ENCODE peak calls at places on chromosomes 4 and X, in seven cellular contexts. One of them, this sample, is unnamed.

GRCh38 chr4:22524895-22525294 is 9.0 kb upstream of the ADGRA3 start:
- DNase-seq in transverse colon: no peak
- DNase-seq in stomach: no peak
- DNase-seq in K562: no peak
- DNase-seq in ovary: no peak
- DNase-seq in tibial nerve: no peak
- DNase-seq in HepG2: no peak
- DNase-seq in this sample: no peak

GRCh38 chr4:42729505-42730237 is 72.8 kb upstream of the ATP8A1 start:
- DNase-seq in transverse colon: no peak
- DNase-seq in stomach: no peak
- DNase-seq in K562: no peak
- DNase-seq in ovary: no peak
- DNase-seq in tibial nerve: no peak
- DNase-seq in HepG2: no peak
- DNase-seq in this sample: no peak

GRCh38 chr4:123248260-123248659 is 148.3 kb upstream of the SPRY1 start:
- DNase-seq in transverse colon: no peak
- DNase-seq in stomach: no peak
- DNase-seq in K562: no peak
- DNase-seq in ovary: no peak
- DNase-seq in tibial nerve: no peak
- DNase-seq in HepG2: no peak
- DNase-seq in this sample: no peak

GRCh38 chr4:134628074-134628473 is 426.5 kb upstream of the PABPC4L start:
- DNase-seq in transverse colon: no peak
- DNase-seq in stomach: no peak
- DNase-seq in K562: no peak
- DNase-seq in ovary: no peak
- DNase-seq in tibial nerve: no peak
- DNase-seq in HepG2: no peak
- DNase-seq in this sample: no peak

GRCh38 chr4:184587746-184588145 is 61.5 kb downstream of the CASP3 start:
- DNase-seq in transverse colon: no peak
- DNase-seq in stomach: no peak
- DNase-seq in K562: no peak
- DNase-seq in ovary: no peak
- DNase-seq in tibial nerve: no peak
- DNase-seq in HepG2: no peak
- DNase-seq in this sample: no peak

GRCh38 chr4:1222036-1222789 is 26.7 kb downstream of the CTBP1 start:
- DNase-seq in transverse colon: no peak
- DNase-seq in stomach: no peak
- DNase-seq in K562: no peak
- DNase-seq in ovary: no peak
- DNase-seq in tibial nerve: no peak
- DNase-seq in HepG2: no peak
- DNase-seq in this sample: peak

GRCh38 chr4:184684491-184685189 is 35.1 kb downstream of the PRIMPOL start:
- DNase-seq in transverse colon: no peak
- DNase-seq in stomach: peak
- DNase-seq in K562: peak
- DNase-seq in ovary: no peak
- DNase-seq in tibial nerve: peak
- DNase-seq in HepG2: no peak
- DNase-seq in this sample: peak

GRCh38 chrX:153875391-153876111 is 10.4 kb downstream of the L1CAM start:
- DNase-seq in transverse colon: peak
- DNase-seq in stomach: peak
- DNase-seq in K562: peak
- DNase-seq in ovary: peak
- DNase-seq in tibial nerve: peak
- DNase-seq in HepG2: no peak
- DNase-seq in this sample: peak

GRCh38 chr4:1862055-1862911 is 6.3 kb upstream of the LETM1 start:
- DNase-seq in transverse colon: no peak
- DNase-seq in stomach: no peak
- DNase-seq in K562: peak
- DNase-seq in ovary: no peak
- DNase-seq in tibial nerve: no peak
- DNase-seq in HepG2: no peak
- DNase-seq in this sample: peak

GRCh38 chr4:139825523-139826014 is 159.9 kb downstream of the MGST2 start:
- DNase-seq in transverse colon: no peak
- DNase-seq in stomach: no peak
- DNase-seq in K562: no peak
- DNase-seq in ovary: no peak
- DNase-seq in tibial nerve: no peak
- DNase-seq in HepG2: no peak
- DNase-seq in this sample: no peak

GRCh38 chrX:18758166-18758932 is 50.9 kb downstream of the PPEF1 start:
- DNase-seq in transverse colon: no peak
- DNase-seq in stomach: no peak
- DNase-seq in K562: no peak
- DNase-seq in ovary: no peak
- DNase-seq in tibial nerve: no peak
- DNase-seq in HepG2: no peak
- DNase-seq in this sample: no peak

GRCh38 chrX:40444133-40444532 is 136.6 kb upstream of the ATP6AP2 start:
- DNase-seq in transverse colon: no peak
- DNase-seq in stomach: no peak
- DNase-seq in K562: no peak
- DNase-seq in ovary: no peak
- DNase-seq in tibial nerve: no peak
- DNase-seq in HepG2: no peak
- DNase-seq in this sample: no peak

GRCh38 chrX:7486502-7486901 is 338.5 kb upstream of the PUDP start:
- DNase-seq in transverse colon: no peak
- DNase-seq in stomach: no peak
- DNase-seq in K562: no peak
- DNase-seq in ovary: no peak
- DNase-seq in tibial nerve: no peak
- DNase-seq in HepG2: no peak
- DNase-seq in this sample: no peak

GRCh38 chr4:156764145-156764544 is 207.5 kb downstream of the PDGFC start:
- DNase-seq in transverse colon: no peak
- DNase-seq in stomach: no peak
- DNase-seq in K562: no peak
- DNase-seq in ovary: no peak
- DNase-seq in tibial nerve: no peak
- DNase-seq in HepG2: no peak
- DNase-seq in this sample: no peak

GRCh38 chr4:1298461-1298860 is 8.8 kb downstream of the MAEA start:
- DNase-seq in transverse colon: no peak
- DNase-seq in stomach: no peak
- DNase-seq in K562: no peak
- DNase-seq in ovary: no peak
- DNase-seq in tibial nerve: no peak
- DNase-seq in HepG2: no peak
- DNase-seq in this sample: peak

GRCh38 chr4:88012652-88013051 is 5.2 kb downstream of the PKD2 start:
- DNase-seq in transverse colon: no peak
- DNase-seq in stomach: no peak
- DNase-seq in K562: no peak
- DNase-seq in ovary: no peak
- DNase-seq in tibial nerve: no peak
- DNase-seq in HepG2: no peak
- DNase-seq in this sample: no peak

GRCh38 chr4:48944659-48945290 is 38.2 kb upstream of the OCIAD2 start:
- DNase-seq in transverse colon: peak
- DNase-seq in stomach: peak
- DNase-seq in K562: peak
- DNase-seq in ovary: no peak
- DNase-seq in tibial nerve: no peak
- DNase-seq in HepG2: peak
- DNase-seq in this sample: no peak

GRCh38 chrX:105803891-105804290 is 18.4 kb upstream of the NRK start:
- DNase-seq in transverse colon: no peak
- DNase-seq in stomach: no peak
- DNase-seq in K562: no peak
- DNase-seq in ovary: no peak
- DNase-seq in tibial nerve: no peak
- DNase-seq in HepG2: no peak
- DNase-seq in this sample: no peak

GRCh38 chr4:184402239-184402638 is 72.1 kb downstream of the IRF2 start:
- DNase-seq in transverse colon: no peak
- DNase-seq in stomach: no peak
- DNase-seq in K562: no peak
- DNase-seq in ovary: no peak
- DNase-seq in tibial nerve: no peak
- DNase-seq in HepG2: no peak
- DNase-seq in this sample: no peak

GRCh38 chrX:41482153-41482850 is 35.2 kb downstream of the NYX start:
- DNase-seq in transverse colon: no peak
- DNase-seq in stomach: no peak
- DNase-seq in K562: no peak
- DNase-seq in ovary: no peak
- DNase-seq in tibial nerve: no peak
- DNase-seq in HepG2: peak
- DNase-seq in this sample: no peak

DNA sequence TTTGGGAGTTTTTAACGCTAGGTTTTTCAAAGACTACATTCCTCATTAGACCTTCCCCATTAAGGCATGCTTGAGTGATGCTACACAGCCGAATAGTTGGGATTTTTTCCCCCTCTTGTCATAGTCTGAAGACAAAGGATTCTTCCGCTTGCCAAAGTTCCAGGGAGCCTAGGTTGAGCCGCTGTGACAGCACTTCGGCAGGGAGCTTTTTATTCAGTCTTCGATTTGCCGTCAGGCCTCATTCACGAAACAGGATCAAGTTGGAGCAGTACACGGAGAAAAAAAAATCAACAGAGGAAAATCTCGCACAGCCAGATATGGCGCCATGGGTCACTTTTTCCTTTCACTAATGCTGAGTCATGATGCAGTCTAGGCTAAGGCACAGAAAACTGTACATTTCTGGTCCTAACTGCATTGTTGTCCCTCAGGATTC is 24.3 kb downstream of the SHROOM3 start:
- DNase-seq in transverse colon: no peak
- DNase-seq in stomach: no peak
- DNase-seq in K562: no peak
- DNase-seq in ovary: no peak
- DNase-seq in tibial nerve: no peak
- DNase-seq in HepG2: no peak
- DNase-seq in this sample: no peak
- TF ChIP-seq POLR2A in transverse colon: no peak
- TF ChIP-seq POLR2A in stomach: no peak
- TF ChIP-seq POLR2A in K562: no peak
- TF ChIP-seq POLR2A in ovary: no peak
- TF ChIP-seq POLR2A in tibial nerve: no peak
- TF ChIP-seq POLR2A in HepG2: no peak
- TF ChIP-seq POLR2A in this sample: no peak

GRCh38 chr4:105277702-105278101 is 131.0 kb downstream of the TET2 start:
- DNase-seq in transverse colon: no peak
- DNase-seq in stomach: no peak
- DNase-seq in K562: no peak
- DNase-seq in ovary: no peak
- DNase-seq in tibial nerve: no peak
- DNase-seq in HepG2: no peak
- DNase-seq in this sample: no peak
- TF ChIP-seq EP300 in transverse colon: no peak
- TF ChIP-seq EP300 in stomach: no peak
- TF ChIP-seq EP300 in K562: no peak
- TF ChIP-seq EP300 in ovary: no peak
- TF ChIP-seq EP300 in tibial nerve: no peak
- TF ChIP-seq EP300 in HepG2: no peak
- TF ChIP-seq EP300 in this sample: no peak

GRCh38 chr4:153249199-153250154 is 45.2 kb downstream of the TRIM2 start:
- DNase-seq in transverse colon: peak
- DNase-seq in stomach: peak
- DNase-seq in K562: peak
- DNase-seq in ovary: peak
- DNase-seq in tibial nerve: peak
- DNase-seq in HepG2: peak
- DNase-seq in this sample: peak
- TF ChIP-seq POLR2A in transverse colon: no peak
- TF ChIP-seq POLR2A in stomach: no peak
- TF ChIP-seq POLR2A in K562: no peak
- TF ChIP-seq POLR2A in ovary: no peak
- TF ChIP-seq POLR2A in tibial nerve: no peak
- TF ChIP-seq POLR2A in HepG2: peak
- TF ChIP-seq POLR2A in this sample: no peak

GRCh38 chr4:39037491-39037825 is 5.2 kb upstream of the TMEM156 start:
- DNase-seq in transverse colon: no peak
- DNase-seq in stomach: no peak
- DNase-seq in K562: no peak
- DNase-seq in ovary: no peak
- DNase-seq in tibial nerve: no peak
- DNase-seq in HepG2: no peak
- DNase-seq in this sample: no peak

GRCh38 chr4:39029752-39030694 is 2.2 kb downstream of the TMEM156 start:
- DNase-seq in transverse colon: no peak
- DNase-seq in stomach: no peak
- DNase-seq in K562: no peak
- DNase-seq in ovary: no peak
- DNase-seq in tibial nerve: no peak
- DNase-seq in HepG2: no peak
- DNase-seq in this sample: no peak

GRCh38 chr4:39030726-39031125 is 1.5 kb downstream of the TMEM156 start:
- DNase-seq in transverse colon: no peak
- DNase-seq in stomach: no peak
- DNase-seq in K562: no peak
- DNase-seq in ovary: no peak
- DNase-seq in tibial nerve: no peak
- DNase-seq in HepG2: no peak
- DNase-seq in this sample: no peak

GRCh38 chr4:39036172-39036571 is 4.0 kb upstream of the TMEM156 start:
- DNase-seq in transverse colon: no peak
- DNase-seq in stomach: no peak
- DNase-seq in K562: no peak
- DNase-seq in ovary: no peak
- DNase-seq in tibial nerve: no peak
- DNase-seq in HepG2: peak
- DNase-seq in this sample: no peak

DNA sequence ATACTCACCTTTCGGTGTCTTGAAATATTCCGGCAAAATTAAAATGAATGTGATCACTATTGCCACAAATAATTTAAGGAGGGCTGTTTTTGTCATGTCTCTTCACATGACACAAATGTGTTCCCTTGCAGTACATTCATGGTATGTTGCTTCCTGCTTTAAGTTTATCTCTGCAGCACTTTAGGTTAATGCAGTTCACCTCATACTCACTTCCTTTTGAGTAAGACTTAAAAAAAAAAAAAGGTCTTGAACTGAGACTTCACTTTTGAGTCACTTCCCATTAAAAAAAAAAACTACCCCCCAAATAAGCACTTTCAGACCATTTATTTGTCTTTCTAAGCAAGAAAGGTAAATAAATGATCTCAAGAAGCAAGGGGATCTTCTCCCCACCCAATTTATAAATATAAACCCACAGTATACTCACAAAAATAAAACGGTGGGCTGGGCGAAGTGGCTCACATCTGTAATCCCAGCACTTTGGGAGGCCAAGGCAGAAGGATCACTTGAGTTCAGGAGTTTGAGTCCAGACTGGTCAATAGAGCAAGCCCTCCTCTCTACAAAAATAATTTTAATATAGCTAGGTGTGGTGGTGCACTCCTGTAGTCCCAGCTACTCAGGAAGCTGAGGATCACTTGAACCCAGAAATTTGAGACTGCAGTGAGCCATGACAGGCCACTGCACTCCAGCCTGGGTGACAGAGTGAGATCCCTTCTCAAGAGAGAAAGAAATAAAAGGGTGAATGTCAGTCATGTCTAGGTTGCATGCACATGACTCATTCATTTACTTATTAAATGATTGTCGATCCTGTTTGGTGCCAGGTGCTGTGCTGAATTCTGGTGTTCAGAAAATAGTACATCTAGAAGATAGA is at the start of gene TMEM156:
- DNase-seq in transverse colon: no peak
- DNase-seq in stomach: no peak
- DNase-seq in K562: no peak
- DNase-seq in ovary: no peak
- DNase-seq in tibial nerve: no peak
- DNase-seq in HepG2: peak
- DNase-seq in this sample: no peak
- TF ChIP-seq EP300 in transverse colon: no peak
- TF ChIP-seq EP300 in stomach: no peak
- TF ChIP-seq EP300 in K562: peak
- TF ChIP-seq EP300 in ovary: no peak
- TF ChIP-seq EP300 in tibial nerve: no peak
- TF ChIP-seq EP300 in HepG2: no peak
- TF ChIP-seq EP300 in this sample: no peak